ENCODE peak calls at places on chromosomes 12 and 14, in six cellular contexts. One of them, this sample, is unnamed.
A peak's percentile ranks its signal among the peaks of the same experiment; 100 is the strongest.

GRCh38 chr14:54881761-54882401 is 20.7 kb downstream of the GCH1 start:
- DNase-seq in activated T-cell treated with anti-CD3 and anti-CD28 coated beads for 48 hours: no peak
- DNase-seq in left cardiac atrium: no peak
- DNase-seq in GM12865: peak; percentile 51
- DNase-seq in sciatic nerve: no peak
- DNase-seq in brain microvascular endothelial cell: no peak
- DNase-seq in this sample: no peak

GRCh38 chr12:89889051-89889450 is 180.4 kb upstream of the ATP2B1 start:
- DNase-seq in activated T-cell treated with anti-CD3 and anti-CD28 coated beads for 48 hours: no peak
- DNase-seq in left cardiac atrium: no peak
- DNase-seq in GM12865: no peak
- DNase-seq in sciatic nerve: no peak
- DNase-seq in brain microvascular endothelial cell: peak; percentile 36
- DNase-seq in this sample: no peak

GRCh38 chr12:118063567-118064391 is 2.8 kb upstream of the WSB2 start:
- DNase-seq in activated T-cell treated with anti-CD3 and anti-CD28 coated beads for 48 hours: no peak
- DNase-seq in left cardiac atrium: no peak
- DNase-seq in GM12865: no peak
- DNase-seq in sciatic nerve: no peak
- DNase-seq in brain microvascular endothelial cell: no peak
- DNase-seq in this sample: no peak

GRCh38 chr14:94761348-94761998 is 8.4 kb downstream of the GSC start:
- DNase-seq in activated T-cell treated with anti-CD3 and anti-CD28 coated beads for 48 hours: no peak
- DNase-seq in left cardiac atrium: no peak
- DNase-seq in GM12865: no peak
- DNase-seq in sciatic nerve: no peak
- DNase-seq in brain microvascular endothelial cell: no peak
- DNase-seq in this sample: no peak

GRCh38 chr12:64269161-64269560 is 47.1 kb upstream of the KICS2 start:
- DNase-seq in activated T-cell treated with anti-CD3 and anti-CD28 coated beads for 48 hours: no peak
- DNase-seq in left cardiac atrium: no peak
- DNase-seq in GM12865: no peak
- DNase-seq in sciatic nerve: no peak
- DNase-seq in brain microvascular endothelial cell: no peak
- DNase-seq in this sample: no peak

GRCh38 chr12:113062502-113063395 is 6.2 kb downstream of the DTX1 start:
- DNase-seq in activated T-cell treated with anti-CD3 and anti-CD28 coated beads for 48 hours: no peak
- DNase-seq in left cardiac atrium: no peak
- DNase-seq in GM12865: no peak
- DNase-seq in sciatic nerve: no peak
- DNase-seq in brain microvascular endothelial cell: no peak
- DNase-seq in this sample: no peak

GRCh38 chr14:55944757-55945156 is 173.5 kb upstream of the PELI2 start:
- DNase-seq in activated T-cell treated with anti-CD3 and anti-CD28 coated beads for 48 hours: no peak
- DNase-seq in left cardiac atrium: no peak
- DNase-seq in GM12865: no peak
- DNase-seq in sciatic nerve: no peak
- DNase-seq in brain microvascular endothelial cell: no peak
- DNase-seq in this sample: no peak

GRCh38 chr12:33438890-33439586 is 581 bp downstream of the SYT10 start:
- DNase-seq in activated T-cell treated with anti-CD3 and anti-CD28 coated beads for 48 hours: no peak
- DNase-seq in left cardiac atrium: no peak
- DNase-seq in GM12865: no peak
- DNase-seq in sciatic nerve: no peak
- DNase-seq in brain microvascular endothelial cell: no peak
- DNase-seq in this sample: peak; percentile 62

GRCh38 chr14:74945261-74945851 is 10.0 kb downstream of the PGF start:
- DNase-seq in activated T-cell treated with anti-CD3 and anti-CD28 coated beads for 48 hours: peak; percentile 39
- DNase-seq in left cardiac atrium: no peak
- DNase-seq in GM12865: peak; percentile 40
- DNase-seq in sciatic nerve: no peak
- DNase-seq in brain microvascular endothelial cell: no peak
- DNase-seq in this sample: peak; percentile 72

GRCh38 chr14:51473808-51474207 is 177.9 kb upstream of the FRMD6 start:
- DNase-seq in activated T-cell treated with anti-CD3 and anti-CD28 coated beads for 48 hours: no peak
- DNase-seq in left cardiac atrium: no peak
- DNase-seq in GM12865: no peak
- DNase-seq in sciatic nerve: no peak
- DNase-seq in brain microvascular endothelial cell: peak; percentile 20
- DNase-seq in this sample: no peak

This sample was measured in nephron progenitor cell.